ENCODE peak calls at places on chromosomes 13 and 19, in six cellular contexts. X, C, Q, M, W and I are unnamed samples.

GRCh38 chr19:4477034-4477801 is 5.1 kb downstream of the HDGFL2 start:
- DNase-seq in X (no peak), C (no peak), Q (no peak), M (no peak), W (no peak), I (no peak)

GRCh38 chr13:29362849-29363604 is 232.5 kb downstream of the SLC7A1 start:
- DNase-seq in X (peak), C (no peak), Q (no peak), M (peak), W (peak), I (peak)

GRCh38 chr19:19349365-19349764 is 28.7 kb downstream of the MAU2 start:
- DNase-seq in X (no peak), C (no peak), Q (no peak), M (no peak), W (no peak), I (no peak)

GRCh38 chr19:29731331-29731850 is 16.3 kb upstream of the C19orf12 start:
- DNase-seq in X (no peak), C (no peak), Q (no peak), M (no peak), W (no peak), I (no peak)

GRCh38 chr13:108944760-108945159 is 315.3 kb downstream of the MYO16 start:
- DNase-seq in X (peak), C (no peak), Q (no peak), M (no peak), W (no peak), I (peak)

GRCh38 chr19:16324384-16325160 is at the start of gene KLF2:
- DNase-seq in X (peak), C (peak), Q (peak), M (peak), W (peak), I (peak)

GRCh38 chr19:48873476-48874308 is 1.5 kb downstream of the PPP1R15A start:
- DNase-seq in X (no peak), C (no peak), Q (no peak), M (no peak), W (no peak), I (no peak)

GRCh38 chr19:53947624-53948023 is 15.1 kb upstream of the CACNG8 start:
- DNase-seq in X (peak), C (no peak), Q (no peak), M (no peak), W (no peak), I (no peak)

GRCh38 chr13:46759861-46760260 is 37.1 kb downstream of the ESD start:
- DNase-seq in X (no peak), C (no peak), Q (no peak), M (no peak), W (no peak), I (no peak)

GRCh38 chr13:84121456-84121855 is 239.2 kb upstream of the SLITRK1 start:
- DNase-seq in X (no peak), C (no peak), Q (no peak), M (no peak), W (no peak), I (no peak)

GRCh38 chr13:75458696-75459422 is 23.1 kb downstream of the TBC1D4 start:
- DNase-seq in X (no peak), C (no peak), Q (no peak), M (peak), W (no peak), I (no peak)

GRCh38 chr19:33905937-33906577 is 109.4 kb downstream of the KCTD15 start:
- DNase-seq in X (no peak), C (no peak), Q (no peak), M (no peak), W (no peak), I (no peak)

GRCh38 chr13:110107568-110108347 is 199.2 kb downstream of the COL4A1 start:
- DNase-seq in X (peak), C (no peak), Q (no peak), M (no peak), W (no peak), I (no peak)

GRCh38 chr13:46348976-46349375 is 38.1 kb downstream of the RUBCNL start:
- DNase-seq in X (peak), C (no peak), Q (no peak), M (no peak), W (no peak), I (no peak)

GRCh38 chr13:30906411-30906990 is 430 bp downstream of the MEDAG start:
- DNase-seq in X (no peak), C (no peak), Q (no peak), M (no peak), W (no peak), I (no peak)

GRCh38 chr13:60627071-60627686 is 230.2 kb downstream of the TDRD3 start:
- DNase-seq in X (peak), C (no peak), Q (no peak), M (no peak), W (no peak), I (peak)

GRCh38 chr19:14575428-14575980 is 3.6 kb upstream of the NDUFB7 start:
- DNase-seq in X (no peak), C (no peak), Q (no peak), M (no peak), W (no peak), I (no peak)

GRCh38 chr19:44687898-44688297 is 11.1 kb upstream of the CEACAM16 start:
- DNase-seq in X (no peak), C (no peak), Q (no peak), M (no peak), W (no peak), I (no peak)

GRCh38 chr19:52297601-52298358 is 811 bp downstream of the ZNF480 start:
- DNase-seq in X (no peak), C (no peak), Q (no peak), M (no peak), W (no peak), I (no peak)